ENCODE peak calls at places on chromosomes 12 and 14, in seven cellular contexts. Z is IMR-90, K is H9, S is neuronal stem cell, U is H1, P is mesenchymal stem cell, T is trophoblast cell. J is an unnamed sample.

GRCh38 chr14:50533806-50534205 is 1.4 kb upstream of the MAP4K5 start:
- DNase-seq in Z (peak; percentile 56), K (no peak), S (no peak), U (no peak), P (peak; percentile 47), T (no peak), J (no peak)

GRCh38 chr12:25058012-25058411 is 109.1 kb upstream of the BCAT1 start:
- DNase-seq in Z (no peak), K (no peak), S (no peak), U (no peak), P (no peak), T (no peak), J (no peak)

GRCh38 chr12:75814856-75815754 is 216.5 kb downstream of the PHLDA1 start:
- DNase-seq in Z (peak; percentile 98), K (no peak), S (no peak), U (no peak), P (peak; percentile 97), T (peak; percentile 20), J (no peak)

GRCh38 chr14:64673329-64673728 is 30.9 kb upstream of the PLEKHG3 start:
- DNase-seq in Z (no peak), K (no peak), S (no peak), U (no peak), P (no peak), T (no peak), J (no peak)

GRCh38 chr14:67167420-67168109 is 21.7 kb upstream of the GARIN2 start:
- DNase-seq in Z (no peak), K (no peak), S (no peak), U (no peak), P (no peak), T (no peak), J (peak; percentile 85)

GRCh38 chr12:72747460-72747859 is 475.3 kb downstream of the TRHDE start:
- DNase-seq in Z (no peak), K (no peak), S (no peak), U (no peak), P (no peak), T (no peak), J (no peak)

GRCh38 chr12:94704452-94704871 is 54.1 kb upstream of the TMCC3 start:
- DNase-seq in Z (peak; percentile 90), K (no peak), S (no peak), U (no peak), P (peak; percentile 95), T (no peak), J (no peak)

GRCh38 chr12:95548056-95548538 is 3.2 kb downstream of the USP44 start:
- DNase-seq in Z (no peak), K (peak; percentile 61), S (peak; percentile 30), U (peak; percentile 66), P (peak; percentile 7), T (peak; percentile 2), J (peak; percentile 74)

GRCh38 chr12:113005759-113006158 is 27.4 kb downstream of the OAS2 start:
- DNase-seq in Z (no peak), K (no peak), S (no peak), U (no peak), P (no peak), T (no peak), J (peak; percentile 22)

GRCh38 chr14:95062220-95062619 is 95.1 kb downstream of the DICER1 start:
- DNase-seq in Z (no peak), K (no peak), S (no peak), U (no peak), P (no peak), T (no peak), J (no peak)

GRCh38 chr14:75539562-75540478 is 17.6 kb downstream of the BATF start:
- DNase-seq in Z (no peak), K (no peak), S (no peak), U (no peak), P (peak; percentile 45), T (no peak), J (no peak)

GRCh38 chr12:30836656-30837445 is 82.1 kb upstream of the CAPRIN2 start:
- DNase-seq in Z (no peak), K (peak; percentile 15), S (no peak), U (no peak), P (no peak), T (no peak), J (no peak)

GRCh38 chr12:3257411-3257810 is 180.2 kb downstream of the TSPAN9 start:
- DNase-seq in Z (no peak), K (no peak), S (no peak), U (no peak), P (no peak), T (no peak), J (no peak)

GRCh38 chr12:118103231-118103600 is 595 bp downstream of the VSIG10 start:
- DNase-seq in Z (peak; percentile 7), K (peak; percentile 60), S (no peak), U (peak; percentile 73), P (no peak), T (no peak), J (peak; percentile 69)

GRCh38 chr14:76917158-76917596 is 91.0 kb downstream of the LRRC74A start:
- DNase-seq in Z (peak; percentile 84), K (peak; percentile 87), S (peak; percentile 51), U (peak; percentile 83), P (peak; percentile 93), T (peak; percentile 73), J (peak; percentile 95)

GRCh38 chr12:21301-22189 is 45.0 kb upstream of the IQSEC3 start:
- DNase-seq in Z (no peak), K (no peak), S (no peak), U (no peak), P (no peak), T (no peak), J (no peak)

GRCh38 chr14:102999227-102999895 is 58.0 kb downstream of the CDC42BPB start:
- DNase-seq in Z (peak; percentile 71), K (no peak), S (no peak), U (no peak), P (no peak), T (no peak), J (no peak)

GRCh38 chr14:61326847-61327246 is 5.5 kb downstream of the PRKCH start:
- DNase-seq in Z (no peak), K (peak; percentile 58), S (no peak), U (no peak), P (no peak), T (no peak), J (peak; percentile 71)

GRCh38 chr12:30974746-30975500 is 48.4 kb downstream of the TSPAN11 start:
- DNase-seq in Z (no peak), K (no peak), S (no peak), U (no peak), P (no peak), T (peak; percentile 97), J (no peak)

GRCh38 chr14:32950584-32950983 is 11.9 kb downstream of the NPAS3 start:
- DNase-seq in Z (no peak), K (no peak), S (no peak), U (no peak), P (peak; percentile 86), T (peak; percentile 28), J (peak; percentile 42)

DNA sequence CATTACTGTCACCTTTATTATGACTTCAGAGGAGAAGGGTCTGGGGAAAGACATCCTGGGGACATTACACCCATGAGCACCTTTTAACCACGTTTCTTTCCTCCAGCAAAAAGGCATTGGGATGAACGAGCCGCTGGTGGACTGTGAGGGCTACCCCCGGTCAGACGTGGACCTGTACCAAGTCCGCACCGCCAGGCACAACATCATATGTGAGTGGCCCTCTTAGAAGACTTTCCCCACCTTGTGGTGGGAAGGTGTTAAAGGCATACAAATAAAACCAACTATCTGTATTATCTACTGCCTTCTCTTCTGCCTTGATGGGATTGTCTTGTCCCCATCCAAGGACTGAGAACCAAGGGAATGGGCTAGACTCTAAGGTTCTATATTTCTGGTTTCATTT is 6.0 kb downstream of the PSMD9 start:
- DNase-seq in Z (peak; percentile 52), K (peak; percentile 57), S (no peak), U (no peak), P (peak; percentile 60), T (peak; percentile 14), J (peak; percentile 69)
- H3K9ac ChIP-seq in Z (no peak overlapping the region), K (no peak overlapping the region), S (no peak overlapping the region), U (no peak overlapping the region), P (peak overlapping the region; percentile 81), T (no peak overlapping the region), J (no peak overlapping the region)

DNA sequence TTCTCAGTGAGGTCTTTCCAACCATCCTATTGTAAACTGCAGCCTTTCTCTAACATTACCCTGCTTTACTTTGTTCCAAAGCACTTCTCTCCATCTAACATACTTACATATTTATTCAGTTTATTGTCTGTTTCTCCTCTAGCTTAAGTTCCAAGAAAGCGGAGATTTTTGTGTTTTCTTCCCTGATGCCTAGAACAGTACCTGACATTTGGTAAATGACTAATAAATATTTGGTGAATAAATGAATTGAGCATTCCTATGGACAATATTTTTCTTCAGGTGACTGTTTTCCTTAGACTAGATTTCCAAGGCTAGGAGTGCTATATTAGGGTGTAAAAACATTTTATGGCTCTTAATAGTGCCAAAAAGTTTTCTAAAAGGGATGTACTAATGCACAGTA is 2.4 kb downstream of the RACGAP1 start:
- DNase-seq in Z (no peak), K (no peak), S (no peak), U (no peak), P (no peak), T (no peak), J (no peak)
- H2BK120ac ChIP-seq in Z (no peak overlapping the region), K (no peak overlapping the region), S (no peak overlapping the region), U (no peak overlapping the region), P (no peak overlapping the region), T (no peak overlapping the region), J (no peak overlapping the region)

DNA sequence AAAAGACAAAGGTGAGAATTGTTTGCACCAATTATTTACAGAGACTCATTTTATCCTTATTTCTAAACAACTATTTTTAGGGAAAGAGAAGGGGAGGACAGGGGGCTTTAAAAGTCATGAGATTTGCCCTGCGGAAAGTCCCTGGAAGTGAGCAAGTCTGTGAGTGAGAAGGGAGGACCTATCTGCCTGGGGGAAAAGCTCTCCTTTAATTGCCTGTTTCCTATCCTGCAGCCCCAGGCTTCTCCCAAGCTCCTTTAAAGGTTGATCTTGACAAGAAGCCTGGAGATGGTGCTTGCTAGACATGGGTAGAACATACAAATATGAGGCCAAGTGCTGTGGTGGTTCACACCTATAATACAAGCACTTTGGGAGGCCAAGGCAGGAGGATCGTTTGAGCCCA is 8.3 kb upstream of the CHST11 start:
- DNase-seq in Z (no peak), K (no peak), S (no peak), U (no peak), P (no peak), T (peak; percentile 28), J (no peak)
- H3K18ac ChIP-seq in Z (no peak overlapping the region), K (no peak overlapping the region), S (no peak overlapping the region), U (no peak overlapping the region), P (no peak overlapping the region), T (no peak overlapping the region), J (no peak overlapping the region)

DNA sequence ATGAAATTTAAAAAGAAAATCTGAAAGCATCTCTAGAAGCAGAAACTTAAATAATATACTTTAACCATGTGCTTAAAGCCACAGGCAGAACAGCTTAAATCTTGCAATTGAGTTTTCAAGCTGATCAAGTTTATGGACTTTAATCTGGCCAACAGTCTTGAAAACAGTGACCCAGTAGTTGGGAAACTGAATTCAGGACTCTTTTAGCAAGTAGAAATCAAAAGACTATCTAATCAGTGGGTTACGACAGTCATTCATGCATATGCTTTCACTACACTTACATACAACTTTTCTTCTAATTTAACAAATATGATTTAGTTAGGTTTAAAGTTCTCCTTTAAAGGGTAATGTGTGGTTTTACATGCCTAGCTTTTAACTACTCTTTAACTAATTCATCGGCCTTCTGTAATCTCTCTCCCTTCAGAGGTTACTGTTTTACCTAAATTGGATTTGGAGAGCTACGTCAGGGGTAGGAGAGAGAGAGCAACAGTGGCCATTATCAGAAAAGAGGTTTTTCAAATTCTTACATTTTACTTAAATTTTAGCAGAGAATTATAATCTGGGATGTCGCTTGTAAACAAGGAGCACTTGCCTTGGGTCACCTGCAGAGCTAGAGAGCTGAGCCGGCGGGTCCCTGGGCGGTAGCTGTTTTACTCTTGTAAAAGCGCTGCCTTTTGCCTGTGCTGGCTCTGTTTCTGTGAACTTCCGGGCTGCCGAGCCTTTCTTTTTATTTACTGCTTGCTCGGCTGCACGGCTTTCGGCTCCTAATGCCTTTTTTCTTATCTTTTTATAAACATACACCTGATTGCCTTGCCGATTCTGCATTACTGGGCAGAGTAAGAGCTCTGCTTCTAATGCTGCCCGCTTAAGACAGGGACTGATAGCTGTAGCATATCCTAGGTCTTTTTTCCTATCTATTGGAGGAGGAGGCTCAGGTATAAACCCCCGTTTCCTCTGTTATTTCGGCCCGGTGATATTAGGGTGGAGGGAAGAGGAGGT is 17.4 kb upstream of the LYZ start:
- DNase-seq in Z (peak; percentile 1), K (peak; percentile 84), S (no peak), U (peak; percentile 58), P (peak; percentile 24), T (no peak), J (peak; percentile 64)
- H3K9ac ChIP-seq in Z (no peak overlapping the region), K (peak overlapping the region; percentile 36), S (no peak overlapping the region), U (peak overlapping the region; percentile 13), P (peak overlapping the region; percentile 62), T (no peak overlapping the region), J (no peak overlapping the region)

J was measured in mesendoderm.